ENCODE peak calls at places on chromosomes 16 and 17, in five cellular contexts. C, I, Y, E and R are unnamed samples. For H3K4me1, the result is how much of the 10 kb centered on the place peaks cover.

GRCh38 chr16:51665599-51665998 is 514.5 kb upstream of the SALL1 start:
- DNase-seq in C (no peak), I (no peak), Y (no peak), E (no peak), R (no peak)

GRCh38 chr17:27906623-27907022 is 13.5 kb upstream of the LYRM9 start:
- DNase-seq in C (no peak), I (no peak), Y (no peak), E (no peak), R (no peak)

GRCh38 chr17:46916623-46917022 is 6.3 kb upstream of the GOSR2 start:
- DNase-seq in C (no peak), I (no peak), Y (no peak), E (no peak), R (no peak)

GRCh38 chr17:27654654-27655524 is 23.9 kb downstream of the LGALS9 start:
- DNase-seq in C (peak), I (peak), Y (peak), E (peak), R (peak)

GRCh38 chr16:5509336-5509735 is 411.7 kb upstream of the EEF2KMT start:
- DNase-seq in C (no peak), I (no peak), Y (no peak), E (no peak), R (no peak)

GRCh38 chr17:77634710-77635109 is 323.8 kb upstream of the TNRC6C start:
- DNase-seq in C (no peak), I (no peak), Y (peak), E (no peak), R (no peak)

GRCh38 chr17:1208966-1209365 is 29.2 kb upstream of the ABR start:
- DNase-seq in C (no peak), I (no peak), Y (no peak), E (no peak), R (no peak)

GRCh38 chr17:75832652-75833400 is 11.4 kb downstream of the UNC13D start:
- DNase-seq in C (no peak), I (no peak), Y (peak), E (no peak), R (no peak)

GRCh38 chr16:89549007-89549700 is 11.3 kb upstream of the RPL13 start:
- DNase-seq in C (no peak), I (no peak), Y (no peak), E (no peak), R (no peak)

GRCh38 chr17:59616253-59616920 is 3.3 kb upstream of the CLTC start:
- DNase-seq in C (no peak), I (no peak), Y (no peak), E (no peak), R (no peak)

GRCh38 chr16:81259916-81260315 is 21.4 kb downstream of the BCO1 start:
- DNase-seq in C (no peak), I (no peak), Y (no peak), E (no peak), R (no peak)

GRCh38 chr17:35540589-35541404 is 3.3 kb upstream of the SLFN12L start:
- DNase-seq in C (no peak), I (no peak), Y (no peak), E (no peak), R (peak)

GRCh38 chr17:63405741-63406261 is 40.3 kb downstream of the CYB561 start:
- DNase-seq in C (no peak), I (no peak), Y (no peak), E (peak), R (peak)

GRCh38 chr17:63939884-63940283 is 7.8 kb upstream of the CD79B start:
- DNase-seq in C (no peak), I (no peak), Y (no peak), E (no peak), R (no peak)

GRCh38 chr17:67051155-67051538 is 6.8 kb downstream of the CACNG1 start:
- DNase-seq in C (no peak), I (no peak), Y (no peak), E (no peak), R (no peak)

GRCh38 chr17:77572065-77572601 is 386.4 kb upstream of the TNRC6C start:
- DNase-seq in C (no peak), I (no peak), Y (no peak), E (no peak), R (no peak)

GRCh38 chr17:61260061-61260797 is 139.4 kb upstream of the TBX2 start:
- DNase-seq in C (no peak), I (no peak), Y (no peak), E (no peak), R (peak)

GRCh38 chr17:21360048-21360447 is 16.1 kb upstream of the KCNJ12 start:
- DNase-seq in C (no peak), I (no peak), Y (no peak), E (no peak), R (no peak)

GRCh38 chr17:74542727-74543383 is 3.1 kb downstream of the CD300C start:
- DNase-seq in C (no peak), I (no peak), Y (no peak), E (no peak), R (no peak)

GRCh38 chr16:58970775-58971174 is 236.7 kb upstream of the GOT2 start:
- DNase-seq in C (no peak), I (no peak), Y (no peak), E (peak), R (peak)

GRCh38 chr17:69669441-69670178 is 255.1 kb downstream of the MAP2K6 start:
- DNase-seq in C (no peak), I (no peak), Y (no peak), E (peak), R (no peak)

GRCh38 chr17:18235743-18236256 is 10.4 kb downstream of the LLGL1 start:
- DNase-seq in C (no peak), I (no peak), Y (no peak), E (no peak), R (peak)

GRCh38 chr16:22235839-22236745 is 30.0 kb downstream of the EEF2K start:
- DNase-seq in C (no peak), I (no peak), Y (no peak), E (no peak), R (no peak)

GRCh38 chr17:38590988-38591758 is 14.6 kb downstream of the SRCIN1 start:
- DNase-seq in C (no peak), I (no peak), Y (no peak), E (no peak), R (no peak)

GRCh38 chr16:66603537-66604375 is 748 bp upstream of the CMTM3 start:
- DNase-seq in C (peak), I (no peak), Y (peak), E (peak), R (peak)

GRCh38 chr17:5194346-5194745 is 2.7 kb upstream of the ZNF594 start:
- DNase-seq in C (no peak), I (no peak), Y (no peak), E (no peak), R (no peak)

GRCh38 chr16:57479043-57479421 is 7.3 kb downstream of the DOK4 start:
- DNase-seq in C (no peak), I (no peak), Y (no peak), E (no peak), R (no peak)

GRCh38 chr17:50452627-50453300 is 15.9 kb downstream of the CHAD start:
- DNase-seq in C (no peak), I (no peak), Y (no peak), E (peak), R (peak)

GRCh38 chr16:70674221-70675014 is 11.4 kb downstream of the MTSS2 start:
- DNase-seq in C (no peak), I (no peak), Y (no peak), E (no peak), R (no peak)

GRCh38 chr16:15760129-15760528 is 96.7 kb downstream of the MYH11 start:
- DNase-seq in C (no peak), I (no peak), Y (no peak), E (no peak), R (no peak)

GRCh38 chr16:18948372-18949020 is 22.3 kb upstream of the SMG1 start:
- DNase-seq in C (no peak), I (no peak), Y (no peak), E (no peak), R (no peak)

GRCh38 chr17:10987786-10988185 is 149.9 kb upstream of the PIRT start:
- DNase-seq in C (no peak), I (no peak), Y (peak), E (no peak), R (no peak)
- H3K4me1 ChIP-seq in C (under half), I (under half), Y (under half), E (under half), R (under half)

GRCh38 chr17:7107012-7107754 is 7.4 kb downstream of the ASGR2 start:
- DNase-seq in C (no peak), I (no peak), Y (no peak), E (no peak), R (no peak)

GRCh38 chr17:7097940-7098339 is 16.7 kb downstream of the ASGR2 start:
- DNase-seq in C (no peak), I (no peak), Y (no peak), E (peak), R (no peak)

GRCh38 chr17:7098802-7099459 is 15.7 kb downstream of the ASGR2 start:
- DNase-seq in C (no peak), I (no peak), Y (no peak), E (no peak), R (no peak)

GRCh38 chr17:7101531-7101930 is 13.1 kb downstream of the ASGR2 start:
- DNase-seq in C (no peak), I (no peak), Y (no peak), E (no peak), R (no peak)

GRCh38 chr17:7102421-7102820 is 12.2 kb downstream of the ASGR2 start:
- DNase-seq in C (no peak), I (no peak), Y (no peak), E (no peak), R (no peak)
- H2BK12ac ChIP-seq in C (no peak), I (no peak), Y (no peak), E (no peak), R (no peak)

DNA sequence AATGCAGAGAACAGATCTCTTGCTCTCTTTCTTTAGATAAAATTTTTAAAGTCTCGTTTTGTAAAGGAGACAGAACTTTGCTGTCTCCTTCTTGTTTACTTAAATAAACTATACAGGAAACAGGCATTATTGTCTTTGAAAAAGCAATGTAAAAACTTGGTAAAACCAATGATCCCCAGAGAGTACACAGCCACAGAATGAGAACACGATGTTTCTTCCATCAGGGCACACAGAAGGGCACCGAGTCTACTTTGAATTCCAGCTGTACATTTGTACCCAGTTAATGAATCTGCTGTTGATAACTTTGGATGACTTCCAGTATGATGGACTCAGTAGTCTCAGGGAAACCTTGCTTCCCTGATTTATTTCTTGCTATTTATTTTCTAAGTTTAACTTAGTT is 8.1 kb upstream of the TMEM100 start:
- DNase-seq in C (no peak), I (no peak), Y (no peak), E (no peak), R (no peak)
- H3K4me1 ChIP-seq in C (under half), I (under half), Y (under half), E (under half), R (under half)

DNA sequence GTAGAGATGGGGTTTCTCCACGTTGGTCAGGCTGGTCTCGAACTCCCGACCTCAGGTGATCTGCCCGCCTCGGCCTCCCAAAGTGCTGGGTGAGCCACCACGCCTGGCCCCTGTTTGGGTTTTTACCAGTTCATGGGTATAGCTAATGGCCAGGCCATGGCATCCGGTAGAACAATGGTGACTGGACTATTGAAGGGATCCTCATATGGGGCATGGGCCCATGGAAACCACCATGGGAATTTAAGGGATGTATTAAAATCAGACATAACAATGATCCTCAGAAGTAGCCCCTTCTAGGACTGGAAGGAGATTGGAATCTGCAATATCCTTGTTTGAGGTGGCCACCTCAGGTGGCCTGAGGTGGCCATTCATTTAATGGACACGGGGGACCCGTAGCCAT is 17.5 kb upstream of the GUCY2D start:
- DNase-seq in C (no peak), I (no peak), Y (no peak), E (no peak), R (no peak)
- H2BK12ac ChIP-seq in C (no peak), I (no peak), Y (no peak), E (no peak), R (no peak)

DNA sequence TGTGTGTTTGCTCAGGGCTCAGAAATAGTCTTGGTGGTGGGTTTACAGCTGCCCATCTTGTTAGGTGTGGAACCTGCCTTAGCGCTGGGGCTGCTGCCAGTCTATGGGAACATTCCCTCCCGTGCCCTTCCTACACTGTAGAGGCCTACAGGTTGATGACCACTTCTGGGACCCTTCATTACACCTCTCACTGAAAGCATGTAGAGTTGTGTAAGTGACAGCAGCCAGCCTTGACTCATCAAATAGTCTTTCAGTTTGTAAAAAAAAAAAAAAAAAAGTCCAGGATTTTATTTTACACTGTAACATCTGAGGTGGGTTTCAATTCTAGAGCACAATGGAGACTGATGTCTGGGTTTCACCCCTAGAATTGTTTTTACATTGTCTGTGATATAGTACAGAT is 193.9 kb downstream of the SPECC1 start:
- DNase-seq in C (no peak), I (no peak), Y (no peak), E (no peak), R (peak)
- H3K4me1 ChIP-seq in C (under half), I (under half), Y (under half), E (under half), R (under half)

GRCh38 chr17:8007836-8008235 is 5.4 kb downstream of the GUCY2D start:
- DNase-seq in C (no peak), I (no peak), Y (no peak), E (no peak), R (no peak)
- H2BK12ac ChIP-seq in C (no peak), I (no peak), Y (no peak), E (no peak), R (no peak)

DNA sequence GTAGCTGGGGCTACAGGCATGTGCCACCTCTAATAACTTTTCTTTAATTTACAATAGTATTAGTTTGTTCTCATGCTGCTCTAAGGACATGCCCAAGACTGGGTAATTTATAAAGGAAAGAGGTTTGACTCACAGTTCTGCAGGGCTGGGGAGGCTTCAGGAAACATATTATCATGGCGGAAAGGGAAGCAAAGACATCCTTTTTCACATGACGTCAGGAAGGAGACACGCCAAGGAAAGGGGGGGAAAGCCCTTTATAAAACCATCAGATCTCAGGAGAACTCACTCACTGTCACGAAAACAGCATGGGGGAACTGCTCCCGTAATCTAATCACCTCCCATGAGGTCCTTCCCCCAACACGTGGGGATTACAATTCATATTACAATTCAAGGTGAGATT is 18.3 kb downstream of the IL4R start:
- DNase-seq in C (no peak), I (no peak), Y (no peak), E (no peak), R (no peak)
- H3K4me1 ChIP-seq in C (under half), I (under half), Y (under half), E (under half), R (under half)

GRCh38 chr16:68823401-68823800 is 19.9 kb upstream of the TANGO6 start:
- DNase-seq in C (no peak), I (no peak), Y (peak), E (peak), R (peak)

GRCh38 chr16:68825427-68825826 is 17.9 kb upstream of the TANGO6 start:
- DNase-seq in C (no peak), I (no peak), Y (no peak), E (no peak), R (no peak)

DNA sequence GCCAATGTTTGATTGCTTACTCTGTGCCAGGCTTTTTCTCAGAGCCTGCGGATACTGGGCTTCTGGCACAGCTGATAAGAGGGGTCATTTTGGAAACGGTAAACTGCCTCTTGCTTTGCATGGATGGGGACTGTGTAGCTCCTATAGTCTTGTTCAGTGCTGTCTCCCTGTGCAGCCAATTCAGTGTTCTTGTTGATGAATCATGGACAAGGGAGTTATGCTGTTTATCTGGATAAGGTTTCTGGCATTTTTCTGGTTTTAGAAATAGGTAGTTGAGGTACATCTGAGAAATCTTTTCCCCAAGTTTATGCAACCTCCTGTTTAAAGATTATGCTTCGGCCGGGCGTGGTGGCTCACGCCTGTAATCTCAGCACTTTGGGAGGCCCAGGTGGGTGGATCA is 16.7 kb upstream of the TANGO6 start:
- DNase-seq in C (no peak), I (no peak), Y (no peak), E (peak), R (no peak)
- H2BK12ac ChIP-seq in C (no peak), I (no peak), Y (no peak), E (no peak), R (no peak)

DNA sequence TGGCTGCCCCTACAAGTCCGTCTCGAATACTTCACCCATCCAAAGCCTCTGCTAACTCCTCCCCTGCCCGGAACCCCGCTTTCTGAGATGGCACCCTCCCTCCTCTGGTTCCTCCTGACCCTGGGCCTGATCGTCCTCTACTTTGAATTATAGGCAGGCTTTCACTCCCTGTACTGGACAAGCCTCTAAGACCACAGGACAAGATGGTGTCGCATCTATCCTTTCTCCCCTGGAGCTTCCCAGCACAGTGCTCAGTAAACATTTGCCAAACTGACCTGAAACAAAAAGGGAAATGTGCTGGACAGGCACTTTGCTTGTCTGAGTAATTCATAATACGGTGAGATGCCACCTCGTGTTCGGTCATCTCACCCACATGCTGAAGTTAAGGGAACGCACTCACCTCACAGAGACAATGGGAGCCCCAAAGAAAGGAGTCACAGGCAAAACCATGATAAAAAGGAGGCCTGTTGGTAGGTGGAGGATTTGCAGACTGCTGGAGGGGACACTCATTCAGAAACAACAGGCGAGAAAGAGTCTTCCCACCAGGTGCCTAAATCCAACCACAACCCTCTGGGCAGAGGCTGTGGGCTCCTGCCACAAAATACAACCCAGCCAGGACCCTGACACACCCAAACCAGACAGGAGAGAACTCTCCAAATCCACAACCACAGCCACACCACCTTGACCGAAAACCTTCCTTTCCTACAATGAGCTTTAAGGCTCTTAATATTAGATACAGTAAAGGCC is 28.2 kb downstream of the SNN start:
- DNase-seq in C (no peak), I (no peak), Y (no peak), E (no peak), R (no peak)
- H3K4me1 ChIP-seq in C (under half), I (under half), Y (under half), E (under half), R (under half)